ENCODE peak calls at places on chromosomes 7 and 10, in nine cellular contexts. S is GDM1; C is stimulated activated CD4-positive, alpha-beta T cell treated with anti-CD3 and anti-CD28 coated beads, TNF-alpha, amount 100 ng/mL, for 24 hours; J is HCEC 1CT; O is astrocyte of the spinal cord; M is cardiac septum; X is GM12865; E is T follicular helper cell; K is T-cell. Y is an unnamed sample.

GRCh38 chr7:69864283-69864682 is 266.0 kb downstream of the AUTS2 start:
- DNase-seq in J (no peak), S (no peak), X (no peak), E (no peak), K (no peak), O (no peak), M (no peak), C (no peak), Y (no peak)

GRCh38 chr10:93916257-93917063 is 22.7 kb downstream of the SLC35G1 start:
- DNase-seq in X (no peak), M (no peak), O (peak; percentile 61), K (no peak), J (peak; percentile 44), S (no peak), E (no peak), C (no peak), Y (no peak)

GRCh38 chr10:42988517-42989395 is 88.1 kb upstream of the RET start:
- DNase-seq in E (no peak), M (peak; percentile 63), O (no peak), C (peak; percentile 9), S (peak; percentile 75), K (no peak), J (no peak), X (no peak), Y (no peak)

GRCh38 chr7:99121496-99122021 is 22.3 kb downstream of the SMURF1 start:
- DNase-seq in O (no peak), M (no peak), K (no peak), J (peak; percentile 30), E (no peak), S (no peak), X (no peak), C (no peak), Y (no peak)

GRCh38 chr10:97759157-97759980 is 12.4 kb downstream of the SFRP5 start:
- DNase-seq in S (no peak), X (peak; percentile 59), M (no peak), O (peak; percentile 62), J (peak; percentile 49), E (peak; percentile 19), C (peak; percentile 40), K (no peak), Y (peak; percentile 84)

GRCh38 chr10:124449170-124450009 is 445 bp downstream of the NKX1-2 start:
- DNase-seq in E (no peak), J (no peak), K (no peak), M (no peak), O (no peak), C (no peak), S (no peak), X (no peak), Y (no peak)

GRCh38 chr7:108063520-108063933 is 60.6 kb upstream of the LAMB1 start:
- DNase-seq in J (no peak), C (no peak), O (no peak), S (no peak), E (no peak), K (no peak), M (no peak), X (peak; percentile 67), Y (no peak)

GRCh38 chr10:58414270-58415041 is 29.2 kb downstream of the TFAM start:
- DNase-seq in X (no peak), O (peak; percentile 85), M (no peak), S (no peak), C (no peak), J (peak; percentile 68), K (no peak), E (no peak), Y (no peak)

GRCh38 chr7:116630932-116631449 is 41.0 kb upstream of the MET start:
- DNase-seq in M (no peak), E (no peak), C (no peak), K (no peak), X (peak; percentile 67), S (no peak), J (peak; percentile 97), O (peak; percentile 90), Y (peak; percentile 67)

GRCh38 chr7:1742555-1743303 is 72.7 kb downstream of the ELFN1 start:
- DNase-seq in C (no peak), M (no peak), X (no peak), S (no peak), K (peak; percentile 38), O (peak; percentile 18), J (no peak), E (no peak), Y (peak; percentile 87)

GRCh38 chr10:132539431-132539839 is 1.8 kb downstream of the INPP5A start:
- DNase-seq in J (no peak), S (no peak), C (no peak), O (no peak), E (peak; percentile 31), X (no peak), M (no peak), K (peak; percentile 40), Y (peak; percentile 73)

GRCh38 chr7:55092186-55092976 is 73.6 kb downstream of the EGFR start:
- DNase-seq in M (no peak), K (no peak), J (no peak), O (no peak), X (no peak), C (no peak), E (no peak), S (no peak), Y (no peak)